ENCODE peak calls at places on chromosomes 16 and 17, in six cellular contexts. R, V, J, M, Y and U are unnamed samples. For H3K27me3, the result is how much of the 10 kb centered on the place peaks cover.

GRCh38 chr17:77494664-77495435 is 354.1 kb downstream of the SEC14L1 start:
- DNase-seq in R (peak), V (peak), J (peak), M (peak), Y (peak), U (peak)

GRCh38 chr16:68469728-68470460 is 21.6 kb upstream of the SMPD3 start:
- DNase-seq in R (no peak), V (no peak), J (no peak), M (no peak), Y (no peak), U (no peak)

GRCh38 chr17:67481808-67482207 is 104.7 kb downstream of the PITPNC1 start:
- DNase-seq in R (peak), V (no peak), J (no peak), M (no peak), Y (no peak), U (no peak)

GRCh38 chr16:66641387-66641786 is 36.9 kb downstream of the CMTM3 start:
- DNase-seq in R (no peak), V (no peak), J (no peak), M (no peak), Y (no peak), U (no peak)

GRCh38 chr17:15945493-15946209 is 721 bp downstream of the ADORA2B start:
- DNase-seq in R (peak), V (peak), J (no peak), M (no peak), Y (no peak), U (no peak)

GRCh38 chr17:48575066-48575582 is 3.0 kb downstream of the HOXB4 start:
- DNase-seq in R (peak), V (no peak), J (no peak), M (no peak), Y (no peak), U (no peak)

GRCh38 chr16:5025171-5025632 is 8.5 kb downstream of the NAGPA start:
- DNase-seq in R (no peak), V (peak), J (peak), M (no peak), Y (peak), U (no peak)

GRCh38 chr17:7262192-7263070 is at the start of gene CLDN7:
- DNase-seq in R (no peak), V (peak), J (peak), M (peak), Y (peak), U (no peak)

GRCh38 chr17:45115015-45115625 is 17.2 kb downstream of the PLCD3 start:
- DNase-seq in R (no peak), V (no peak), J (no peak), M (no peak), Y (no peak), U (no peak)

GRCh38 chr16:69106491-69107291 is 1.2 kb downstream of the HAS3 start:
- DNase-seq in R (no peak), V (peak), J (no peak), M (no peak), Y (no peak), U (no peak)

GRCh38 chr17:17401271-17401781 is 75.5 kb upstream of the MED9 start:
- DNase-seq in R (no peak), V (no peak), J (no peak), M (peak), Y (no peak), U (no peak)

GRCh38 chr16:12271006-12271405 is 294.5 kb downstream of the SNX29 start:
- DNase-seq in R (peak), V (no peak), J (no peak), M (peak), Y (no peak), U (no peak)

GRCh38 chr17:63435681-63436522 is 10.2 kb downstream of the CYB561 start:
- DNase-seq in R (no peak), V (peak), J (peak), M (no peak), Y (peak), U (no peak)

GRCh38 chr17:5405400-5405799 is 14.1 kb downstream of the NUP88 start:
- DNase-seq in R (no peak), V (no peak), J (no peak), M (no peak), Y (no peak), U (no peak)

GRCh38 chr17:28365487-28365886 is 488 bp upstream of the SEBOX start:
- DNase-seq in R (no peak), V (no peak), J (no peak), M (no peak), Y (no peak), U (no peak)

GRCh38 chr17:9897569-9897968 is 7.5 kb downstream of the RCVRN start:
- DNase-seq in R (no peak), V (no peak), J (no peak), M (no peak), Y (no peak), U (no peak)

GRCh38 chr17:8696951-8697745 is 47.5 kb downstream of the CCDC42 start:
- DNase-seq in R (peak), V (no peak), J (no peak), M (no peak), Y (no peak), U (peak)

GRCh38 chr17:65181237-65182061 is 44.3 kb downstream of the RGS9 start:
- DNase-seq in R (no peak), V (no peak), J (no peak), M (no peak), Y (no peak), U (no peak)

GRCh38 chr17:29844339-29845048 is 85.5 kb downstream of the SSH2 start:
- DNase-seq in R (no peak), V (no peak), J (no peak), M (no peak), Y (no peak), U (peak)

GRCh38 chr17:8118769-8119574 is 658 bp upstream of the ALOXE3 start:
- DNase-seq in R (peak), V (peak), J (peak), M (peak), Y (peak), U (peak)

GRCh38 chr16:11319529-11320146 is 25.6 kb upstream of the RMI2 start:
- DNase-seq in R (no peak), V (no peak), J (peak), M (no peak), Y (peak), U (no peak)

GRCh38 chr16:58026705-58027340 is 1.3 kb downstream of the MMP15 start:
- DNase-seq in R (no peak), V (peak), J (peak), M (no peak), Y (peak), U (no peak)

GRCh38 chr16:3865241-3865640 is 15.3 kb downstream of the CREBBP start:
- DNase-seq in R (no peak), V (no peak), J (no peak), M (no peak), Y (no peak), U (no peak)

GRCh38 chr16:10541396-10541795 is 39.0 kb downstream of the EMP2 start:
- DNase-seq in R (no peak), V (no peak), J (no peak), M (no peak), Y (no peak), U (no peak)

GRCh38 chr17:5122586-5123342 is 6.9 kb downstream of the USP6 start:
- DNase-seq in R (no peak), V (peak), J (peak), M (no peak), Y (peak), U (no peak)

GRCh38 chr16:82865412-82865811 is 238.6 kb downstream of the CDH13 start:
- DNase-seq in R (no peak), V (no peak), J (no peak), M (no peak), Y (no peak), U (no peak)

GRCh38 chr17:67055041-67055443 is 10.7 kb downstream of the CACNG1 start:
- DNase-seq in R (no peak), V (no peak), J (no peak), M (no peak), Y (peak), U (no peak)

GRCh38 chr17:43813386-43813785 is 19.6 kb downstream of the MPP3 start:
- DNase-seq in R (no peak), V (no peak), J (no peak), M (no peak), Y (no peak), U (no peak)

GRCh38 chr16:2467301-2468141 is 3.6 kb upstream of the NTN3 start:
- DNase-seq in R (peak), V (peak), J (peak), M (peak), Y (peak), U (peak)

GRCh38 chr16:85004587-85005205 is 6.6 kb downstream of the ZDHHC7 start:
- DNase-seq in R (peak), V (no peak), J (no peak), M (no peak), Y (peak), U (peak)

GRCh38 chr17:29246638-29247037 is at the start of gene CRYBA1:
- DNase-seq in R (no peak), V (no peak), J (no peak), M (no peak), Y (no peak), U (no peak)

GRCh38 chr17:77772461-77772897 is 186.0 kb upstream of the TNRC6C start:
- DNase-seq in R (peak), V (peak), J (peak), M (peak), Y (peak), U (peak)

GRCh38 chr17:35079547-35079946 is 16.0 kb upstream of the RFFL start:
- DNase-seq in R (peak), V (no peak), J (no peak), M (no peak), Y (no peak), U (peak)

GRCh38 chr17:64984776-64985521 is 65.7 kb upstream of the LRRC37A3 start:
- DNase-seq in R (peak), V (peak), J (no peak), M (no peak), Y (no peak), U (no peak)

GRCh38 chr16:68480084-68480995 is 32.0 kb upstream of the SMPD3 start:
- DNase-seq in R (no peak), V (no peak), J (no peak), M (no peak), Y (no peak), U (no peak)

GRCh38 chr17:73490851-73491250 is 153.4 kb downstream of the SDK2 start:
- DNase-seq in R (no peak), V (no peak), J (no peak), M (no peak), Y (no peak), U (no peak)
- H3K27me3 ChIP-seq in R (under half), V (under half), J (under half), M (under half), Y (under half), U (under half)

DNA sequence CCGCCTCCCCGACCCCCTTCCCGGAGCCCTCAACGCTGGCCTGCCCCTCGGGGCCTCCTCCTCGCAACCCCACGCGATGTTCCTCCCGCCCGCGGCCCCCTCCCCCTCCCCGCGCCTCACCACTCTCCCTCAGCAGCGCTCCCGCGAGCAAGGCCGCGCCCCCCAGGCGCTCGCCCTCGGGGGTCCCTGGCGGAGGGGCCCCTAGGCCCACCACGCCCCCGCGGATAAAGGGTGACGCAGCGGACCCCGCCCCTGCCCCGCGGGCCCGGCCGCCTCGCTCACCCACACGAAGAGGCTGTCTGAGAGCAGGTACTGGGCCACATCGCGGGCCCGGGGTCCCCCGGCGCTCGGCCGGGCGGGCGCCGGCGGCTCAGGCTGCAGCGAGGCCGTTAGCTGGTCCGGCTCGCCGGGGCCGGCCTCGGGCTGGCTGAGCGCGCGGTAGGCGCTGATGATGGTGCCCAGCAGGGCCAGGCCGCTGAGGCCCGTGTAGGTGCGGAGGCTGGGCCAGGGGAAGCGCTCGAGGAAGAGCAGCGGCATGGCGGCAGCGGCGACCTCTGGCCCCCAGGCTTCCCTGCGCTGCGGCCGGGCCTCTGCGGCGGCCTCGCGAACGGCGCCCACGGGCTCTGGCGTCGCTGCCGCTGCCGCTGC is 430 bp downstream of the AMFR start:
- DNase-seq in R (no peak), V (peak), J (peak), M (no peak), Y (no peak), U (no peak)
- H3K4me3 ChIP-seq in R (peak), V (peak), J (peak), M (peak), Y (peak), U (peak)

DNA sequence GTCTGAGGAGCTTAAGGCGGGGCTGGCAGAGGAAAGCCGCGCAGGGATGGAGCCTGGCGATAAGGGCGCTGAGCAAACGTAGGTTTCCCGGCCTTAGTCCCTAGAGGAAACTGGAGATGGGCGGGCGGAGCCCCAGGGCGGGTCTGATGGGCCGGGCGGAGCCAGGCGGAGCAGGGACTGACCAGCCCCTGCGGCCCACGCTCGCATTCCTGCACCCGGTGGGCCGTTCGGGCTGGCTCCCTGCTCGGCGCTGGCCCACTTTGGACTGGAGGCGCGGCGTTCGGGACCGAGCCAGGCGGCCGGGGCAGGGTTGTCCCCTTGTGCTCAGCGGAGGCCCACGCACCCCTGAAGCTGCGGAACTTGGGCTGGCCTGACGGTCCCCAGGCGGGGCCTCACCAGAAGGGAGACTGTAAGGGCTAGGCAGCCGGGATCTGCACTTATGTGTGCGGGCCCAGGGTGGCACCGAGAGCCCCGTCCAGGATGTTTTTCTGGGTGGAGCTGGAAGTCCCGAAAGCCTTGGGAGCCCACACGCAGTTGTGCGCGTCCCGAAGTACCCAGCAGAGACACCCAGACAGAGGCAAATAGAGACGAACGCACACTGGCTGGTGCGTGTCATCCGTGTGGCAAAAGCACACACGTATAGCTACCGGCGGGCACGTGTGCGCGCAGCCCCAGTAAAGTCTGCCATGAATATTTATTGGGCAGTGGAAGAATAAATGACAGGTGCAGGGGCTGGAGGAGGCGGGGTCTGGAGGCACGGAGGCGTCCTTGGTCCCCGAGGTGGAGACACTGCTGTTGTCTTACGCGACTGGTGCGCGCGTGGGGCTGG is 1.4 kb downstream of the PYDC1 start:
- DNase-seq in R (peak), V (peak), J (peak), M (peak), Y (peak), U (peak)
- H3K27me3 ChIP-seq in R (half or more), V (half or more), J (under half), M (under half), Y (half or more), U (under half)

DNA sequence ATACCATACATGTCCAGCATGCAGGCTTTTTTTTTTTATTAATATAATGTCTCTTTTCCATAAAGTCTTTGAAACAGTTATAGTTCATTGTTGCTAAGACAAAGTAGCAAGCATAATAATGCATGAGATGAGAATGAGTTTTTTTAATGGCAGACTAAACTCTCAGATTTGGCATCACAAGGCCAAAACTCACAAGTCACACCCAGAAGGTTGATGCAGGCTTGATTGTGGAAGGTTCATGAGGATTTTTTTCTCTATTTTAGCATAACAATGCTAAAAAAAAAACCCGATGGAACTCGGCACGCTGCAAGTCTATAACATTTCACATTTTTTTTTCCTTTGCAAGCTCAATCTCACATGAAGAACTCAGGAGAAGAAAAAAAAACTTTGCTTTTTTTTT is 2.8 kb downstream of the MAF start:
- DNase-seq in R (no peak), V (no peak), J (no peak), M (no peak), Y (no peak), U (no peak)
- H3K4me3 ChIP-seq in R (no peak), V (peak), J (peak), M (no peak), Y (peak), U (peak)

DNA sequence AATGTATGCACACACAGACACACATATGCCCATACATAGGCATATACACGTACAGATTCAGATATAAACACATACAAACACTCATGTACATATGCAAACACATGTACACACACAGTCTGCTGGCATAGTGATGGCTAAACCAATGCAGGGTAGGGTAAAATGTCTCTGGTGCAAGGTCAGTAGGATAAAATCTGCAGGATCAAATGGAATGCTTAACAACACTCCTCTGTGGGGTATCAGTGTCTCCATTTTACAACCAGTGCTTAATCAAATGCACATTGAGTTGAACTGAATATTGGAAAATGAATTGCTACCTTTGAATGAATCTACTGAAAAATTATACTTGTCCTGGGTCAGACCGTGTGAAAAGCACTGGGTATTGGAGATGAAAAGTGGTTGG is 314.6 kb downstream of the HAPSTR1 start:
- DNase-seq in R (no peak), V (no peak), J (no peak), M (no peak), Y (no peak), U (no peak)
- H3K27me3 ChIP-seq in R (under half), V (under half), J (under half), M (under half), Y (under half), U (under half)

GRCh38 chr17:59745040-59745439 is 37.6 kb downstream of the VMP1 start:
- DNase-seq in R (no peak), V (no peak), J (no peak), M (no peak), Y (no peak), U (no peak)
- H3K4me3 ChIP-seq in R (no peak), V (no peak), J (no peak), M (no peak), Y (no peak), U (no peak)

GRCh38 chr16:89629827-89630610 is 16.6 kb downstream of the DPEP1 start:
- DNase-seq in R (no peak), V (peak), J (no peak), M (no peak), Y (no peak), U (no peak)
- H3K27me3 ChIP-seq in R (under half), V (under half), J (under half), M (under half), Y (under half), U (under half)

DNA sequence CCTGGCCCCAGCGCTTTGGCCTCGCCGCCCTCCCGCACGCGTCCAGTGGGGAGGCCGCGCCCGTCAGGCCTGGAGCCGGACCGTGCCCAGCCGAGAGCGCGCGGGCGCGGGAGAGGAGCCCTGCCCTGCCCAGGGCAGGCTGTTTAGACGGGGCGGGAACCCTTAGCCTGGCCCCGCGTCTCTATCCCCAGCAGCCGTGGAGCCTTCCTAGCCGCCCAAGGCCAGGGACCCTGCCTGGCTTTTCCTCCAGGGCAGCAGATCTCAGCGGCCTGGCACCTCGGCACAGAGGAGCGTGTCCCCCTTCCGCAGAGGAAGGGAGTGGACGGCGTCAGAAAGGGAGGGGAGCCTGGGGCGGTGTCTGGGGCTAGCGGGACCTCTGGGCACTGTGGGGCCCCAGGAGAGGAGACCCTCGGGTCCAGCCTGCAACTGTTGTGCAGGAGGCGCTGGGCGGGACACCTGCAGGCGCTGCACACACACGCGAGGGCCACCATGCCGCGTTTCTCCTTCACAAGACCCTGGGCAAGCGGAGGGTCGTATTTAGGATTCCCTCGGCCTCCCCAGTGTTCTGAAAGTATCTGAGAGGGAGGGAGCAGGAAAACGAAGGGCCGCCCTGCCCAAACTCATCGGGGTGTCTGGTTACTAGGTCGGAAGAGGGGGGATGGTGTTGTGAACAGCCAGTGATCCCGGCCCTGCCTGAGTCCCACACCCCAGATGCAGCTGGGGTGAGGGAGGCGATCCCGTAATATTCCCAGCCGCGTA is 2.3 kb upstream of the NPTX1 start:
- DNase-seq in R (no peak), V (no peak), J (no peak), M (no peak), Y (no peak), U (no peak)
- H3K4me3 ChIP-seq in R (peak), V (peak), J (no peak), M (no peak), Y (peak), U (peak)